ENCODE peak calls at places on chromosomes 7 and 10, in four cellular contexts. Z is colonic mucosa, U is AG09319, V is dorsolateral prefrontal cortex. W is an unnamed sample.

GRCh38 chr7:73671317-73671651 is 3.7 kb downstream of the VPS37D start:
- DNase-seq in U (no peak), Z (no peak), V (no peak), W (no peak)

GRCh38 chr10:58642283-58642682 is 129.6 kb downstream of the BICC1 start:
- DNase-seq in U (no peak), Z (no peak), V (no peak), W (no peak)

GRCh38 chr7:137546671-137547070 is 203.1 kb upstream of the PTN start:
- DNase-seq in Z (no peak), U (no peak), V (no peak), W (no peak)

GRCh38 chr7:49583440-49583839 is 190.0 kb upstream of the VWC2 start:
- DNase-seq in U (no peak), Z (no peak), V (no peak), W (no peak)

GRCh38 chr7:81684513-81685262 is 85.2 kb downstream of the HGF start:
- DNase-seq in U (peak), Z (peak), V (peak), W (peak)

GRCh38 chr7:35869810-35870209 is 69.0 kb downstream of the SEPTIN7 start:
- DNase-seq in V (no peak), Z (no peak), U (no peak), W (no peak)

GRCh38 chr7:153193144-153193595 is 433.6 kb downstream of the ACTR3B start:
- DNase-seq in V (peak), U (no peak), Z (no peak), W (no peak)

GRCh38 chr10:451021-451471 is 238.4 kb downstream of the DIP2C start:
- DNase-seq in Z (no peak), U (no peak), V (no peak), W (no peak)

GRCh38 chr7:30968747-30969603 is 5.2 kb downstream of the GHRHR start:
- DNase-seq in Z (peak), U (no peak), V (no peak), W (no peak)

GRCh38 chr7:28239823-28240204 is 59.2 kb upstream of the JAZF1 start:
- DNase-seq in U (no peak), V (no peak), Z (no peak), W (no peak)

GRCh38 chr7:74040791-74041520 is 13.0 kb downstream of the ELN start:
- DNase-seq in Z (no peak), U (no peak), V (no peak), W (no peak)

GRCh38 chr7:132991615-132992587 is 90.0 kb downstream of the CHCHD3 start:
- DNase-seq in U (no peak), Z (no peak), V (no peak), W (no peak)

GRCh38 chr7:40749877-40750276 is 615.1 kb downstream of the SUGCT start:
- DNase-seq in Z (no peak), V (no peak), U (no peak), W (no peak)

GRCh38 chr7:16060492-16060891 is 360.8 kb downstream of the CRPPA start:
- DNase-seq in U (no peak), V (no peak), Z (no peak), W (no peak)

GRCh38 chr7:31815796-31816195 is 128.8 kb downstream of the PPP1R17 start:
- DNase-seq in U (no peak), V (no peak), Z (no peak), W (no peak)

GRCh38 chr7:99551767-99552463 is at the start of gene FAM200A:
- DNase-seq in Z (peak), U (peak), V (peak), W (peak)

GRCh38 chr7:138505361-138505873 is 45.4 kb downstream of the TRIM24 start:
- DNase-seq in U (no peak), V (no peak), Z (no peak), W (no peak)

GRCh38 chr10:83871486-83872081 is 267.7 kb upstream of the GHITM start:
- DNase-seq in Z (peak), U (no peak), V (peak), W (peak)

GRCh38 chr10:6014241-6014761 is 37.0 kb upstream of the IL15RA start:
- DNase-seq in U (peak), Z (peak), V (no peak), W (peak)

GRCh38 chr7:151321341-151321740 is 20.3 kb upstream of the NUB1 start:
- DNase-seq in U (no peak), Z (no peak), V (no peak), W (no peak)

GRCh38 chr10:5462841-5463293 is 36.5 kb downstream of the CALML5 start:
- DNase-seq in Z (peak), V (no peak), U (no peak), W (no peak)

GRCh38 chr7:106604303-106604918 is 56.5 kb downstream of the CCDC71L start:
- DNase-seq in U (no peak), Z (no peak), V (no peak), W (no peak)

GRCh38 chr10:82742478-82742877 is 867.5 kb downstream of the NRG3 start:
- DNase-seq in Z (no peak), V (no peak), U (no peak), W (no peak)

GRCh38 chr7:37031571-37032257 is 307.4 kb upstream of the AOAH start:
- DNase-seq in V (peak), U (peak), Z (peak), W (peak)

GRCh38 chr7:24709585-24710360 is 47.5 kb downstream of the GSDME start:
- DNase-seq in V (no peak), U (no peak), Z (no peak), W (no peak)

GRCh38 chr10:48616436-48616835 is 11.6 kb upstream of the ARHGAP22 start:
- DNase-seq in U (no peak), Z (no peak), V (no peak), W (no peak)

GRCh38 chr7:22806754-22807153 is 15.9 kb downstream of the TOMM7 start:
- DNase-seq in Z (no peak), V (no peak), U (no peak), W (no peak)

GRCh38 chr10:3485287-3485686 is 299.7 kb downstream of the KLF6 start:
- DNase-seq in V (no peak), Z (no peak), U (no peak), W (no peak)

GRCh38 chr7:46387646-46388045 is 466.6 kb upstream of the IGFBP3 start:
- DNase-seq in U (no peak), V (no peak), Z (no peak), W (no peak)

GRCh38 chr10:69960606-69961167 is 92.0 kb upstream of the MACROH2A2 start:
- DNase-seq in U (no peak), Z (peak), V (no peak), W (no peak)

GRCh38 chr10:122847782-122848604 is 2.3 kb upstream of the CUZD1 start:
- DNase-seq in Z (no peak), V (no peak), U (no peak), W (no peak)

GRCh38 chr7:32921896-32922295 is 30.3 kb upstream of the KBTBD2 start:
- DNase-seq in U (no peak), V (no peak), Z (no peak), W (no peak)

GRCh38 chr10:4767033-4767814 is 58.8 kb upstream of the AKR1E2 start:
- DNase-seq in U (no peak), Z (peak), V (no peak), W (no peak)

GRCh38 chr10:43737003-43737402 is 88.3 kb upstream of the ZNF32 start:
- DNase-seq in Z (no peak), V (no peak), U (no peak), W (no peak)

GRCh38 chr7:867406-868188 is 8.8 kb upstream of the GET4 start:
- DNase-seq in V (no peak), U (peak), Z (peak), W (no peak)

GRCh38 chr10:29007748-29008610 is 280.9 kb upstream of the LYZL1 start:
- DNase-seq in U (no peak), Z (no peak), V (no peak), W (no peak)

GRCh38 chr10:119616879-119617580 is 20.3 kb upstream of the TIAL1 start:
- DNase-seq in Z (no peak), V (no peak), U (no peak), W (no peak)

GRCh38 chr7:97845622-97846203 is 26.5 kb downstream of the ASNS start:
- DNase-seq in U (no peak), V (no peak), Z (no peak), W (no peak)
- TF ChIP-seq CTCF in U (peak), V (peak), Z (peak), W (no peak)

GRCh38 chr10:121393522-121393921 is 204.7 kb downstream of the FGFR2 start:
- DNase-seq in V (no peak), Z (no peak), U (no peak), W (no peak)
- TF ChIP-seq CTCF in V (no peak), Z (no peak), U (no peak), W (no peak)

DNA sequence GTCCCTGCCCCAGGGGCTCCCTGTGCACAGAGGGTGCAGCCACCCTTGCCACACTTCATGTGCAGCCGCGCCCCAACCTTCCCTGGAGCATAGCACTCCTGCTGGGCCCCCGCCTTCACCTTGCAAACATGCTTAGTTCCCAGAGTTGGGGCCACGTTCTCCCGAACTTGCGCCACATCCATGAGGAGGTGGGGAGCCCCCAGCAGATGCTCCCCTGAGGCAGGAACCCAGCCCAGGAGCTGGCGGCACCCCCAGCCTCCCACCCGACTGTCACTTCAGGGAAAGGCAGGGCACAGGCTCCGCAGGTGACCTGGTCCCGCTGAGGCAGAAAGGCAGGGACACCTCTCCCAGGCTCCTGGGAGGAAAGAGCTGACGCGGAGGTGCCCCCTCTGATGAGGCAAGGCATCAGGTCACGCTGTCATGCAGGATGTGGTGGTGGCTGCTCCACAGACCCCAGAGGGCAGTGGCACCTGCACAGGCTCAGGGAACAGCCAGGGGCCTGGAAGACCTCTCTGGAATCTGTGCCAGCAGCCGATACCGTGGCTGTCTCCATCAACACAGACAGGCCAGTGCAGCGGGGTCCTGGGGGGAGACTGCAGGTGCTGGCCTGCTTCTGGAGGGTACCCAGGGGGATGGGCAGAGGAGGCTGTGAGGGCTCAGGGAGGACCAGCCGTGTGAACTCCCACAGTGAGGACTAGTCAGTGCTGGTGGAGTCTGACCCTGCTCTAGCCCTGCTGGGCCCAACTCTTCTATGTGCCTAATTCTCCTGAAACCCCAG is 221.3 kb downstream of the MAD1L1 start:
- DNase-seq in U (no peak), Z (no peak), V (no peak), W (no peak)
- TF ChIP-seq CTCF in U (no peak), Z (no peak), V (no peak), W (no peak)

DNA sequence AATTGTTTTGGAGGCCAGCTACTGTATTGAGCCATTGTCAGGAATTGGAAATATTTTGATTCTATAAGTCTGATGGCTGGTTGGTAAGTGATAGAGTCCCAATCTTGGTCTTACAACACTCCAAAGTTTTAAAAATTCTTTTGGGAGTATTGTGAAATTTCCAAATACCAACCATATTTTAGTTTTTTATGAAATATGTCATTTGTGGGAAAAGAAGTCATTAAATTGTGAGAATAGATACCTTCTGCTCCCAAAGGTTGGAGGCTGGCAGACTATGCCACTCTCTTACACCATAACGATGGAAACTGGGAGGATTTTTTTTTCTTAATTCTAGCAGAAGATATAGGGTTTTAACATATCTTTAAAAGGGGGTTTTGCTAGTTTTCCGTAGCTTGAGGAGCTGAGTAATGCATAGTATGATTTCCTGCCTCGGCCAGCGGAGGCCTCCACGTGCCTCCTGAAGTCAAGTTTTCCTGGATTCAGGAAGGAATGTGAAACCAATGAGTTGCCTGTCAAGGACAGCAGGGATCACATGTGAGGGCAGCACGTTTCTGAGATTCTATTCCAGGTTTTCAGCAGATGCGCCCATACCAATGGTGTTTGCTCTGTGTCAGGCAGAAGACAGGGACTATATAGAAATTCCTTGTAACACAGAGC is 92.2 kb upstream of the LAMB4 start:
- DNase-seq in Z (no peak), U (no peak), V (no peak), W (no peak)
- TF ChIP-seq CTCF in Z (no peak), U (no peak), V (no peak), W (no peak)